ENCODE peak calls at places on chromosome 9, in six cellular contexts. X, Q, L, F, E and G are unnamed samples.

GRCh38 chr9:93606187-93606586 is 29.8 kb downstream of the PHF2 start:
- DNase-seq in X (no peak), Q (no peak), L (no peak), F (no peak), E (no peak), G (no peak)

GRCh38 chr9:83927591-83927990 is 6.4 kb upstream of the KIF27 start:
- DNase-seq in X (no peak), Q (no peak), L (no peak), F (no peak), E (no peak), G (no peak)

GRCh38 chr9:78970375-78970774 is 601.4 kb upstream of the TLE4 start:
- DNase-seq in X (no peak), Q (no peak), L (no peak), F (no peak), E (no peak), G (no peak)

GRCh38 chr9:107636596-107637405 is 147.2 kb upstream of the KLF4 start:
- DNase-seq in X (no peak), Q (no peak), L (no peak), F (no peak), E (peak; percentile 48), G (no peak)

GRCh38 chr9:35858428-35858827 is 11.8 kb downstream of the OR13J1 start:
- DNase-seq in X (no peak), Q (no peak), L (no peak), F (no peak), E (no peak), G (no peak)

GRCh38 chr9:134994926-134995791 is 77.4 kb upstream of the FCN1 start:
- DNase-seq in X (no peak), Q (no peak), L (no peak), F (no peak), E (no peak), G (no peak)

GRCh38 chr9:136920832-136921231 is 23.7 kb downstream of the FBXW5 start:
- DNase-seq in X (no peak), Q (no peak), L (no peak), F (no peak), E (no peak), G (no peak)

GRCh38 chr9:114677418-114677817 is 4.6 kb downstream of the TEX48 start:
- DNase-seq in X (peak; percentile 26), Q (no peak), L (no peak), F (no peak), E (peak; percentile 99), G (no peak)

GRCh38 chr9:98983295-98984268 is 39.9 kb downstream of the COL15A1 start:
- DNase-seq in X (no peak), Q (no peak), L (no peak), F (no peak), E (peak; percentile 95), G (no peak)

GRCh38 chr9:121085661-121086060 is 10.9 kb downstream of the CNTRL start:
- DNase-seq in X (no peak), Q (no peak), L (no peak), F (no peak), E (no peak), G (no peak)

GRCh38 chr9:93161801-93162635 is 21.9 kb upstream of the WNK2 start:
- DNase-seq in X (no peak), Q (no peak), L (no peak), F (no peak), E (peak; percentile 23), G (no peak)

GRCh38 chr9:7011395-7012067 is 253.8 kb downstream of the KDM4C start:
- DNase-seq in X (no peak), Q (peak; percentile 7), L (no peak), F (peak; percentile 10), E (no peak), G (no peak)

GRCh38 chr9:137851516-137852217 is 25.9 kb upstream of the CACNA1B start:
- DNase-seq in X (no peak), Q (no peak), L (no peak), F (no peak), E (no peak), G (no peak)

GRCh38 chr9:135516132-135516860 is 4.9 kb upstream of the LCN1 start:
- DNase-seq in X (no peak), Q (no peak), L (no peak), F (no peak), E (no peak), G (no peak)

GRCh38 chr9:127973169-127974001 is 7.4 kb downstream of the EEIG1 start:
- DNase-seq in X (no peak), Q (peak; percentile 37), L (peak; percentile 59), F (no peak), E (no peak), G (no peak)

GRCh38 chr9:35611230-35611797 is 6.3 kb downstream of the TESK1 start:
- DNase-seq in X (no peak), Q (peak; percentile 41), L (peak; percentile 31), F (peak; percentile 40), E (peak; percentile 43), G (no peak)

GRCh38 chr9:121556580-121556979 is 56.9 kb upstream of the GGTA1 start:
- DNase-seq in X (no peak), Q (no peak), L (no peak), F (no peak), E (peak; percentile 93), G (no peak)

GRCh38 chr9:110126986-110127864 is 80.7 kb downstream of the C9orf152 start:
- DNase-seq in X (no peak), Q (no peak), L (no peak), F (peak; percentile 67), E (peak; percentile 97), G (no peak)

GRCh38 chr9:133716564-133717112 is 21.5 kb downstream of the SARDH start:
- DNase-seq in X (no peak), Q (no peak), L (no peak), F (peak; percentile 2), E (no peak), G (no peak)